ENCODE peak calls at places on chromosomes 13 and 19, in six cellular contexts. V is NCI-H524 treated with DMSO at 0.1 percent for 48 hours; P is stimulated activated CD4-positive, alpha-beta T cell treated with anti-CD3 and anti-CD28 coated beads, TNF-alpha, amount 100 ng/mL, for 24 hours; G is activated CD4-positive, alpha-beta T cell treated with anti-CD3 and anti-CD28 coated beads for 1 hour; K is activated naive CD4-positive, alpha-beta T cell treated with anti-CD3 and anti-CD28 coated beads, Interleukin-2, amount 10 ng/mL, durations not matched to agents 7 days and 5 days; X is stimulated activated CD8-positive, alpha-beta memory T cell treated with anti-CD3 and anti-CD28 coated beads, Interleukin-7, amount 100 ng/mL, for 1 hour. J is an unnamed sample.

GRCh38 chr19:6086081-6086858 is 24.0 kb downstream of the RFX2 start:
- DNase-seq in V (no peak), P (no peak), G (no peak), K (no peak), X (no peak), J (no peak)

GRCh38 chr19:56111601-56112312 is 9.3 kb downstream of the ZNF787 start:
- DNase-seq in V (no peak), P (peak), G (no peak), K (peak), X (peak), J (no peak)

GRCh38 chr13:102405499-102406079 is 3.7 kb upstream of the FGF14 start:
- DNase-seq in V (no peak), P (no peak), G (no peak), K (peak), X (no peak), J (no peak)

GRCh38 chr13:45630791-45631190 is 15.3 kb upstream of the ERICH6B start:
- DNase-seq in V (no peak), P (no peak), G (no peak), K (no peak), X (no peak), J (no peak)

GRCh38 chr19:49524812-49525455 is 2.9 kb upstream of the RCN3 start:
- DNase-seq in V (no peak), P (no peak), G (no peak), K (no peak), X (no peak), J (no peak)

GRCh38 chr13:92136449-92137180 is 738.2 kb downstream of the GPC5 start:
- DNase-seq in V (no peak), P (no peak), G (no peak), K (no peak), X (no peak), J (no peak)

GRCh38 chr19:38734426-38735256 is 9.6 kb downstream of the CAPN12 start:
- DNase-seq in V (no peak), P (no peak), G (no peak), K (peak), X (no peak), J (no peak)

GRCh38 chr19:48660854-48661731 is 11.7 kb downstream of the NTN5 start:
- DNase-seq in V (no peak), P (peak), G (peak), K (peak), X (peak), J (peak)

GRCh38 chr19:9917322-9917721 is 19.0 kb downstream of the OLFM2 start:
- DNase-seq in V (no peak), P (no peak), G (no peak), K (peak), X (no peak), J (no peak)

GRCh38 chr19:44740351-44740824 is 8.1 kb upstream of the BCL3 start:
- DNase-seq in V (no peak), P (no peak), G (no peak), K (no peak), X (no peak), J (no peak)

GRCh38 chr19:17370026-17370587 is 7.0 kb downstream of the PLVAP start:
- DNase-seq in V (no peak), P (no peak), G (no peak), K (no peak), X (no peak), J (no peak)

GRCh38 chr13:110507678-110508381 is 53.7 kb downstream of the RAB20 start:
- DNase-seq in V (no peak), P (no peak), G (no peak), K (no peak), X (no peak), J (no peak)

GRCh38 chr13:113767366-113767765 is 8.3 kb downstream of the TMEM255B start:
- DNase-seq in V (no peak), P (no peak), G (no peak), K (no peak), X (no peak), J (no peak)

GRCh38 chr19:42199440-42200115 is 17.9 kb downstream of the DEDD2 start:
- DNase-seq in V (no peak), P (peak), G (peak), K (peak), X (no peak), J (no peak)

GRCh38 chr13:94063096-94063495 is 416.4 kb downstream of the DCT start:
- DNase-seq in V (no peak), P (no peak), G (no peak), K (no peak), X (no peak), J (no peak)

GRCh38 chr13:26710166-26710565 is 50.4 kb downstream of the GPR12 start:
- DNase-seq in V (peak), P (no peak), G (no peak), K (no peak), X (no peak), J (no peak)

GRCh38 chr19:55287361-55288079 is 3.7 kb downstream of the BRSK1 start:
- DNase-seq in V (no peak), P (no peak), G (no peak), K (no peak), X (no peak), J (no peak)

GRCh38 chr13:40087021-40088002 is 431.9 kb downstream of the COG6 start:
- DNase-seq in V (peak), P (no peak), G (no peak), K (no peak), X (no peak), J (no peak)

GRCh38 chr19:50486823-50487515 is 10.3 kb upstream of the GARIN5A start:
- DNase-seq in V (no peak), P (peak), G (no peak), K (peak), X (no peak), J (no peak)

GRCh38 chr19:19205416-19206410 is 2.5 kb upstream of the NR2C2AP start:
- DNase-seq in V (no peak), P (no peak), G (no peak), K (no peak), X (no peak), J (no peak)

GRCh38 chr13:34696296-34696695 is 245.8 kb upstream of the NBEA start:
- DNase-seq in V (no peak), P (no peak), G (no peak), K (no peak), X (no peak), J (no peak)

GRCh38 chr19:461664-462551 is 1.1 kb upstream of the SHC2 start:
- DNase-seq in V (no peak), P (no peak), G (no peak), K (no peak), X (no peak), J (no peak)

GRCh38 chr13:53048880-53049279 is 20.3 kb downstream of the OLFM4 start:
- DNase-seq in V (no peak), P (no peak), G (no peak), K (no peak), X (no peak), J (no peak)

GRCh38 chr13:113034451-113035208 is 65.6 kb downstream of the MCF2L start:
- DNase-seq in V (no peak), P (no peak), G (no peak), K (no peak), X (no peak), J (peak)

GRCh38 chr13:77918391-77919261 is at the start of gene EDNRB:
- DNase-seq in V (no peak), P (no peak), G (no peak), K (peak), X (no peak), J (no peak)

GRCh38 chr13:75357576-75358295 is 124.2 kb downstream of the TBC1D4 start:
- DNase-seq in V (peak), P (peak), G (peak), K (peak), X (no peak), J (peak)

GRCh38 chr19:42291437-42291815 is 10.5 kb upstream of the PRR19 start:
- DNase-seq in V (no peak), P (no peak), G (no peak), K (no peak), X (no peak), J (no peak)

GRCh38 chr19:6248856-6249255 is 30.9 kb downstream of the MLLT1 start:
- DNase-seq in V (no peak), P (no peak), G (no peak), K (no peak), X (no peak), J (no peak)

GRCh38 chr19:9620842-9621155 is 233 bp downstream of the ZNF561 start:
- DNase-seq in V (no peak), P (no peak), G (no peak), K (no peak), X (no peak), J (no peak)

GRCh38 chr19:42655748-42656147 is 61.0 kb upstream of the CEACAM8 start:
- DNase-seq in V (no peak), P (no peak), G (no peak), K (no peak), X (no peak), J (no peak)

GRCh38 chr19:18397242-18398202 is at the start of gene LRRC25:
- DNase-seq in V (no peak), P (no peak), G (no peak), K (peak), X (no peak), J (no peak)

GRCh38 chr19:53545271-53546065 is 7.5 kb downstream of the ZNF331 start:
- DNase-seq in V (no peak), P (no peak), G (no peak), K (no peak), X (no peak), J (no peak)

GRCh38 chr13:46527237-46527636 is 25.7 kb upstream of the LRCH1 start:
- DNase-seq in V (no peak), P (no peak), G (no peak), K (no peak), X (no peak), J (no peak)

J was measured in cerebellar nuclear complex.